ENCODE peak calls at places on chromosomes 4 and X, in six cellular contexts. Q, F, B, W, L and D are unnamed samples.

GRCh38 chrX:150968862-150969720 is 14.0 kb upstream of the HMGB3 start:
- DNase-seq in Q (no peak), F (no peak), B (no peak), W (no peak), L (no peak), D (no peak)

GRCh38 chrX:105483011-105483410 is 262.5 kb upstream of the TEX13A start:
- DNase-seq in Q (no peak), F (no peak), B (no peak), W (no peak), L (no peak), D (no peak)

GRCh38 chrX:16826207-16826606 is 39.9 kb downstream of the TXLNG start:
- DNase-seq in Q (no peak), F (no peak), B (no peak), W (no peak), L (no peak), D (no peak)

GRCh38 chr4:11773798-11774197 is 345.1 kb upstream of the HS3ST1 start:
- DNase-seq in Q (no peak), F (no peak), B (no peak), W (no peak), L (no peak), D (no peak)

GRCh38 chr4:24753519-24753918 is 41.9 kb upstream of the SOD3 start:
- DNase-seq in Q (no peak), F (no peak), B (no peak), W (no peak), L (no peak), D (no peak)

GRCh38 chrX:76127341-76127740 is 45.5 kb upstream of the PBDC1 start:
- DNase-seq in Q (no peak), F (no peak), B (no peak), W (no peak), L (no peak), D (no peak)

GRCh38 chr4:4339504-4340085 is 47.3 kb upstream of the NSG1 start:
- DNase-seq in Q (no peak), F (no peak), B (no peak), W (no peak), L (no peak), D (no peak)

GRCh38 chr4:131526686-131527085 is 1622.4 kb upstream of the PCDH10 start:
- DNase-seq in Q (no peak), F (no peak), B (no peak), W (no peak), L (peak), D (no peak)

GRCh38 chr4:181688416-181688815 is 554.8 kb upstream of the TENM3 start:
- DNase-seq in Q (no peak), F (no peak), B (no peak), W (no peak), L (no peak), D (no peak)

GRCh38 chr4:48518143-48518542 is 28.1 kb downstream of the ZAR1 start:
- DNase-seq in Q (no peak), F (no peak), B (no peak), W (no peak), L (no peak), D (no peak)

GRCh38 chr4:87030124-87030523 is 95.3 kb downstream of the AFF1 start:
- DNase-seq in Q (no peak), F (no peak), B (no peak), W (no peak), L (no peak), D (no peak)

GRCh38 chrX:109926118-109926517 is 76.8 kb upstream of the TMEM164 start:
- DNase-seq in Q (no peak), F (no peak), B (no peak), W (no peak), L (no peak), D (no peak)

GRCh38 chrX:101617211-101618191 is at the start of gene ARMCX6:
- DNase-seq in Q (peak), F (peak), B (peak), W (peak), L (no peak), D (peak)

GRCh38 chrX:111083101-111083500 is 12.9 kb upstream of the PAK3 start:
- DNase-seq in Q (no peak), F (no peak), B (no peak), W (no peak), L (no peak), D (no peak)

GRCh38 chr4:104457308-104457981 is 37.2 kb downstream of the CXXC4 start:
- DNase-seq in Q (no peak), F (no peak), B (no peak), W (no peak), L (no peak), D (no peak)

GRCh38 chrX:14027511-14028019 is 2.1 kb downstream of the GEMIN8 start:
- DNase-seq in Q (no peak), F (no peak), B (no peak), W (no peak), L (no peak), D (no peak)

GRCh38 chrX:150731795-150732194 is 38.6 kb downstream of the MTMR1 start:
- DNase-seq in Q (peak), F (no peak), B (no peak), W (no peak), L (peak), D (no peak)

GRCh38 chr4:123088521-123088920 is 166.1 kb upstream of the NUDT6 start:
- DNase-seq in Q (no peak), F (no peak), B (no peak), W (no peak), L (no peak), D (no peak)

GRCh38 chrX:39883664-39884063 is 214.1 kb downstream of the BCOR start:
- DNase-seq in Q (peak), F (no peak), B (no peak), W (no peak), L (no peak), D (no peak)

GRCh38 chr4:2273221-2273620 is 11.3 kb upstream of the MXD4 start:
- DNase-seq in Q (no peak), F (no peak), B (no peak), W (no peak), L (no peak), D (no peak)

GRCh38 chrX:12958059-12958458 is 16.9 kb upstream of the TMSB4X start:
- DNase-seq in Q (no peak), F (no peak), B (no peak), W (no peak), L (no peak), D (no peak)

GRCh38 chrX:39226307-39226706 is 425.0 kb downstream of the MID1IP1 start:
- DNase-seq in Q (no peak), F (peak), B (no peak), W (no peak), L (no peak), D (no peak)